ENCODE peak calls at places on chromosomes 13 and 19, in seven cellular contexts. One of them, this sample, is unnamed.

GRCh38 chr19:1102407-1103106 is 1.2 kb upstream of the GPX4 start:
- DNase-seq in stimulated activated CD8-positive, alpha-beta memory T cell treated with anti-CD3 and anti-CD28 coated beads, Interleukin-2, amount 100 ng/mL, for 48 hours: peak; percentile 58
- DNase-seq in GOT3: peak; percentile 70
- DNase-seq in stimulated activated CD4-positive, alpha-beta T cell treated with anti-CD3 and anti-CD28 coated beads, Interleukin-2, amount 100 ng/mL, for 48 hours: peak; percentile 66
- DNase-seq in CD4-positive, alpha-beta memory T cell: no peak
- DNase-seq in frontal cortex: no peak
- DNase-seq in lower leg skin: peak; percentile 85
- DNase-seq in this sample: no peak

GRCh38 chr13:20489185-20489820 is 36.4 kb downstream of the CRYL1 start:
- DNase-seq in GOT3: no peak
- DNase-seq in stimulated activated CD8-positive, alpha-beta memory T cell treated with anti-CD3 and anti-CD28 coated beads, Interleukin-2, amount 100 ng/mL, for 48 hours: no peak
- DNase-seq in stimulated activated CD4-positive, alpha-beta T cell treated with anti-CD3 and anti-CD28 coated beads, Interleukin-2, amount 100 ng/mL, for 48 hours: no peak
- DNase-seq in lower leg skin: peak; percentile 24
- DNase-seq in frontal cortex: no peak
- DNase-seq in CD4-positive, alpha-beta memory T cell: no peak
- DNase-seq in this sample: peak; percentile 49

GRCh38 chr19:327291-328024 is 17.1 kb downstream of the MIER2 start:
- DNase-seq in stimulated activated CD4-positive, alpha-beta T cell treated with anti-CD3 and anti-CD28 coated beads, Interleukin-2, amount 100 ng/mL, for 48 hours: no peak
- DNase-seq in frontal cortex: no peak
- DNase-seq in lower leg skin: no peak
- DNase-seq in CD4-positive, alpha-beta memory T cell: no peak
- DNase-seq in stimulated activated CD8-positive, alpha-beta memory T cell treated with anti-CD3 and anti-CD28 coated beads, Interleukin-2, amount 100 ng/mL, for 48 hours: no peak
- DNase-seq in GOT3: no peak
- DNase-seq in this sample: no peak

GRCh38 chr13:46496086-46496485 is 56.9 kb upstream of the LRCH1 start:
- DNase-seq in stimulated activated CD4-positive, alpha-beta T cell treated with anti-CD3 and anti-CD28 coated beads, Interleukin-2, amount 100 ng/mL, for 48 hours: no peak
- DNase-seq in stimulated activated CD8-positive, alpha-beta memory T cell treated with anti-CD3 and anti-CD28 coated beads, Interleukin-2, amount 100 ng/mL, for 48 hours: no peak
- DNase-seq in GOT3: no peak
- DNase-seq in lower leg skin: no peak
- DNase-seq in CD4-positive, alpha-beta memory T cell: no peak
- DNase-seq in frontal cortex: no peak
- DNase-seq in this sample: no peak

GRCh38 chr13:101452519-101453485 is at the start of gene ITGBL1:
- DNase-seq in GOT3: no peak
- DNase-seq in frontal cortex: no peak
- DNase-seq in lower leg skin: no peak
- DNase-seq in stimulated activated CD4-positive, alpha-beta T cell treated with anti-CD3 and anti-CD28 coated beads, Interleukin-2, amount 100 ng/mL, for 48 hours: no peak
- DNase-seq in stimulated activated CD8-positive, alpha-beta memory T cell treated with anti-CD3 and anti-CD28 coated beads, Interleukin-2, amount 100 ng/mL, for 48 hours: no peak
- DNase-seq in CD4-positive, alpha-beta memory T cell: no peak
- DNase-seq in this sample: no peak

GRCh38 chr19:1826557-1827521 is 14.8 kb upstream of the ATP8B3 start:
- DNase-seq in stimulated activated CD8-positive, alpha-beta memory T cell treated with anti-CD3 and anti-CD28 coated beads, Interleukin-2, amount 100 ng/mL, for 48 hours: no peak
- DNase-seq in frontal cortex: no peak
- DNase-seq in stimulated activated CD4-positive, alpha-beta T cell treated with anti-CD3 and anti-CD28 coated beads, Interleukin-2, amount 100 ng/mL, for 48 hours: no peak
- DNase-seq in GOT3: no peak
- DNase-seq in lower leg skin: no peak
- DNase-seq in CD4-positive, alpha-beta memory T cell: no peak
- DNase-seq in this sample: no peak

GRCh38 chr19:42363614-42364346 is 26.3 kb downstream of the CNFN start:
- DNase-seq in GOT3: no peak
- DNase-seq in CD4-positive, alpha-beta memory T cell: no peak
- DNase-seq in stimulated activated CD4-positive, alpha-beta T cell treated with anti-CD3 and anti-CD28 coated beads, Interleukin-2, amount 100 ng/mL, for 48 hours: no peak
- DNase-seq in frontal cortex: no peak
- DNase-seq in lower leg skin: no peak
- DNase-seq in stimulated activated CD8-positive, alpha-beta memory T cell treated with anti-CD3 and anti-CD28 coated beads, Interleukin-2, amount 100 ng/mL, for 48 hours: no peak
- DNase-seq in this sample: no peak

GRCh38 chr13:80742027-80742426 is 401.1 kb upstream of the SPRY2 start:
- DNase-seq in CD4-positive, alpha-beta memory T cell: no peak
- DNase-seq in stimulated activated CD8-positive, alpha-beta memory T cell treated with anti-CD3 and anti-CD28 coated beads, Interleukin-2, amount 100 ng/mL, for 48 hours: no peak
- DNase-seq in frontal cortex: no peak
- DNase-seq in GOT3: no peak
- DNase-seq in stimulated activated CD4-positive, alpha-beta T cell treated with anti-CD3 and anti-CD28 coated beads, Interleukin-2, amount 100 ng/mL, for 48 hours: no peak
- DNase-seq in lower leg skin: no peak
- DNase-seq in this sample: no peak

GRCh38 chr19:47012620-47013019 is 7.0 kb upstream of the NPAS1 start:
- DNase-seq in stimulated activated CD4-positive, alpha-beta T cell treated with anti-CD3 and anti-CD28 coated beads, Interleukin-2, amount 100 ng/mL, for 48 hours: no peak
- DNase-seq in GOT3: no peak
- DNase-seq in stimulated activated CD8-positive, alpha-beta memory T cell treated with anti-CD3 and anti-CD28 coated beads, Interleukin-2, amount 100 ng/mL, for 48 hours: no peak
- DNase-seq in frontal cortex: no peak
- DNase-seq in CD4-positive, alpha-beta memory T cell: no peak
- DNase-seq in lower leg skin: no peak
- DNase-seq in this sample: no peak

GRCh38 chr13:102571075-102571474 is 25.7 kb upstream of the TPP2 start:
- DNase-seq in frontal cortex: no peak
- DNase-seq in GOT3: no peak
- DNase-seq in stimulated activated CD4-positive, alpha-beta T cell treated with anti-CD3 and anti-CD28 coated beads, Interleukin-2, amount 100 ng/mL, for 48 hours: no peak
- DNase-seq in CD4-positive, alpha-beta memory T cell: no peak
- DNase-seq in stimulated activated CD8-positive, alpha-beta memory T cell treated with anti-CD3 and anti-CD28 coated beads, Interleukin-2, amount 100 ng/mL, for 48 hours: no peak
- DNase-seq in lower leg skin: no peak
- DNase-seq in this sample: no peak

GRCh38 chr19:39390460-39390758 is 497 bp downstream of the PAF1 start:
- DNase-seq in lower leg skin: peak; percentile 76
- DNase-seq in GOT3: no peak
- DNase-seq in stimulated activated CD8-positive, alpha-beta memory T cell treated with anti-CD3 and anti-CD28 coated beads, Interleukin-2, amount 100 ng/mL, for 48 hours: no peak
- DNase-seq in stimulated activated CD4-positive, alpha-beta T cell treated with anti-CD3 and anti-CD28 coated beads, Interleukin-2, amount 100 ng/mL, for 48 hours: no peak
- DNase-seq in CD4-positive, alpha-beta memory T cell: peak; percentile 86
- DNase-seq in frontal cortex: peak; percentile 74
- DNase-seq in this sample: no peak

GRCh38 chr13:65540064-65540635 is 1690.0 kb downstream of the PCDH9 start:
- DNase-seq in stimulated activated CD4-positive, alpha-beta T cell treated with anti-CD3 and anti-CD28 coated beads, Interleukin-2, amount 100 ng/mL, for 48 hours: no peak
- DNase-seq in lower leg skin: no peak
- DNase-seq in CD4-positive, alpha-beta memory T cell: no peak
- DNase-seq in GOT3: no peak
- DNase-seq in stimulated activated CD8-positive, alpha-beta memory T cell treated with anti-CD3 and anti-CD28 coated beads, Interleukin-2, amount 100 ng/mL, for 48 hours: no peak
- DNase-seq in frontal cortex: no peak
- DNase-seq in this sample: no peak

GRCh38 chr13:113997845-113998751 is 24.2 kb upstream of the C13orf46 start:
- DNase-seq in frontal cortex: peak; percentile 50
- DNase-seq in stimulated activated CD8-positive, alpha-beta memory T cell treated with anti-CD3 and anti-CD28 coated beads, Interleukin-2, amount 100 ng/mL, for 48 hours: no peak
- DNase-seq in stimulated activated CD4-positive, alpha-beta T cell treated with anti-CD3 and anti-CD28 coated beads, Interleukin-2, amount 100 ng/mL, for 48 hours: no peak
- DNase-seq in lower leg skin: no peak
- DNase-seq in CD4-positive, alpha-beta memory T cell: no peak
- DNase-seq in GOT3: no peak
- DNase-seq in this sample: no peak

GRCh38 chr19:45101796-45102195 is 8.8 kb downstream of the PPP1R37 start:
- DNase-seq in stimulated activated CD8-positive, alpha-beta memory T cell treated with anti-CD3 and anti-CD28 coated beads, Interleukin-2, amount 100 ng/mL, for 48 hours: no peak
- DNase-seq in GOT3: no peak
- DNase-seq in CD4-positive, alpha-beta memory T cell: no peak
- DNase-seq in lower leg skin: no peak
- DNase-seq in stimulated activated CD4-positive, alpha-beta T cell treated with anti-CD3 and anti-CD28 coated beads, Interleukin-2, amount 100 ng/mL, for 48 hours: no peak
- DNase-seq in frontal cortex: no peak
- DNase-seq in this sample: no peak

GRCh38 chr13:26482451-26483197 is 74.9 kb upstream of the WASF3 start:
- DNase-seq in GOT3: no peak
- DNase-seq in stimulated activated CD8-positive, alpha-beta memory T cell treated with anti-CD3 and anti-CD28 coated beads, Interleukin-2, amount 100 ng/mL, for 48 hours: no peak
- DNase-seq in frontal cortex: peak; percentile 64
- DNase-seq in CD4-positive, alpha-beta memory T cell: peak; percentile 77
- DNase-seq in lower leg skin: peak; percentile 57
- DNase-seq in stimulated activated CD4-positive, alpha-beta T cell treated with anti-CD3 and anti-CD28 coated beads, Interleukin-2, amount 100 ng/mL, for 48 hours: peak; percentile 61
- DNase-seq in this sample: peak; percentile 21

GRCh38 chr13:96785986-96786385 is 208.3 kb downstream of the OXGR1 start:
- DNase-seq in stimulated activated CD8-positive, alpha-beta memory T cell treated with anti-CD3 and anti-CD28 coated beads, Interleukin-2, amount 100 ng/mL, for 48 hours: no peak
- DNase-seq in GOT3: no peak
- DNase-seq in frontal cortex: no peak
- DNase-seq in CD4-positive, alpha-beta memory T cell: no peak
- DNase-seq in stimulated activated CD4-positive, alpha-beta T cell treated with anti-CD3 and anti-CD28 coated beads, Interleukin-2, amount 100 ng/mL, for 48 hours: no peak
- DNase-seq in lower leg skin: no peak
- DNase-seq in this sample: no peak

GRCh38 chr19:16614941-16615340 is 13.1 kb downstream of the MED26 start:
- DNase-seq in CD4-positive, alpha-beta memory T cell: no peak
- DNase-seq in GOT3: no peak
- DNase-seq in stimulated activated CD8-positive, alpha-beta memory T cell treated with anti-CD3 and anti-CD28 coated beads, Interleukin-2, amount 100 ng/mL, for 48 hours: no peak
- DNase-seq in frontal cortex: no peak
- DNase-seq in lower leg skin: no peak
- DNase-seq in stimulated activated CD4-positive, alpha-beta T cell treated with anti-CD3 and anti-CD28 coated beads, Interleukin-2, amount 100 ng/mL, for 48 hours: no peak
- DNase-seq in this sample: no peak

GRCh38 chr13:41145136-41145908 is 12.7 kb upstream of the KBTBD6 start:
- DNase-seq in stimulated activated CD4-positive, alpha-beta T cell treated with anti-CD3 and anti-CD28 coated beads, Interleukin-2, amount 100 ng/mL, for 48 hours: no peak
- DNase-seq in lower leg skin: no peak
- DNase-seq in stimulated activated CD8-positive, alpha-beta memory T cell treated with anti-CD3 and anti-CD28 coated beads, Interleukin-2, amount 100 ng/mL, for 48 hours: no peak
- DNase-seq in GOT3: no peak
- DNase-seq in CD4-positive, alpha-beta memory T cell: no peak
- DNase-seq in frontal cortex: no peak
- DNase-seq in this sample: no peak

GRCh38 chr13:33349996-33350826 is 64.7 kb upstream of the STARD13 start:
- DNase-seq in stimulated activated CD8-positive, alpha-beta memory T cell treated with anti-CD3 and anti-CD28 coated beads, Interleukin-2, amount 100 ng/mL, for 48 hours: no peak
- DNase-seq in GOT3: no peak
- DNase-seq in CD4-positive, alpha-beta memory T cell: no peak
- DNase-seq in stimulated activated CD4-positive, alpha-beta T cell treated with anti-CD3 and anti-CD28 coated beads, Interleukin-2, amount 100 ng/mL, for 48 hours: no peak
- DNase-seq in lower leg skin: peak; percentile 40
- DNase-seq in frontal cortex: peak; percentile 49
- DNase-seq in this sample: no peak

GRCh38 chr19:56566904-56567273 is 379 bp upstream of the ZNF470 start:
- DNase-seq in CD4-positive, alpha-beta memory T cell: no peak
- DNase-seq in stimulated activated CD8-positive, alpha-beta memory T cell treated with anti-CD3 and anti-CD28 coated beads, Interleukin-2, amount 100 ng/mL, for 48 hours: peak; percentile 24
- DNase-seq in frontal cortex: peak; percentile 41
- DNase-seq in stimulated activated CD4-positive, alpha-beta T cell treated with anti-CD3 and anti-CD28 coated beads, Interleukin-2, amount 100 ng/mL, for 48 hours: peak; percentile 48
- DNase-seq in GOT3: no peak
- DNase-seq in lower leg skin: peak; percentile 37
- DNase-seq in this sample: no peak